ENCODE peak calls at places on chromosomes 7 and 10, in six cellular contexts. A is hepatocyte, N is gastrocnemius medialis, W is stomach, O is ascending aorta, B is lower lobe of right lung. F is an unnamed sample.

GRCh38 chr7:53302511-53303246 is 267.2 kb downstream of the POM121L12 start:
- DNase-seq in A (no peak), N (no peak), W (no peak), O (no peak), B (no peak), F (no peak)

GRCh38 chr10:131437556-131438465 is 126.3 kb upstream of the TCERG1L start:
- DNase-seq in A (no peak), N (no peak), W (no peak), O (no peak), B (no peak), F (no peak)

GRCh38 chr10:121804460-121804859 is 123.4 kb downstream of the ATE1 start:
- DNase-seq in A (no peak), N (no peak), W (no peak), O (no peak), B (no peak), F (no peak)

GRCh38 chr7:2116086-2116810 is 116.5 kb downstream of the MAD1L1 start:
- DNase-seq in A (no peak), N (peak), W (no peak), O (no peak), B (no peak), F (no peak)

GRCh38 chr7:111911166-111911961 is 294.8 kb downstream of the DOCK4 start:
- DNase-seq in A (no peak), N (no peak), W (no peak), O (no peak), B (no peak), F (no peak)

GRCh38 chr10:73991846-73992245 is 6.1 kb upstream of the VCL start:
- DNase-seq in A (no peak), N (no peak), W (peak), O (no peak), B (peak), F (peak)

GRCh38 chr10:103767756-103768155 is 87.6 kb downstream of the SH3PXD2A start:
- DNase-seq in A (no peak), N (no peak), W (no peak), O (no peak), B (no peak), F (no peak)

GRCh38 chr7:36441344-36442022 is 51.8 kb downstream of the ANLN start:
- DNase-seq in A (no peak), N (no peak), W (no peak), O (no peak), B (no peak), F (no peak)

GRCh38 chr10:30079423-30079822 is 20.0 kb upstream of the JCAD start:
- DNase-seq in A (no peak), N (no peak), W (no peak), O (no peak), B (no peak), F (no peak)

GRCh38 chr7:2197436-2198155 is 35.1 kb downstream of the MAD1L1 start:
- DNase-seq in A (no peak), N (no peak), W (peak), O (no peak), B (no peak), F (no peak)

DNA sequence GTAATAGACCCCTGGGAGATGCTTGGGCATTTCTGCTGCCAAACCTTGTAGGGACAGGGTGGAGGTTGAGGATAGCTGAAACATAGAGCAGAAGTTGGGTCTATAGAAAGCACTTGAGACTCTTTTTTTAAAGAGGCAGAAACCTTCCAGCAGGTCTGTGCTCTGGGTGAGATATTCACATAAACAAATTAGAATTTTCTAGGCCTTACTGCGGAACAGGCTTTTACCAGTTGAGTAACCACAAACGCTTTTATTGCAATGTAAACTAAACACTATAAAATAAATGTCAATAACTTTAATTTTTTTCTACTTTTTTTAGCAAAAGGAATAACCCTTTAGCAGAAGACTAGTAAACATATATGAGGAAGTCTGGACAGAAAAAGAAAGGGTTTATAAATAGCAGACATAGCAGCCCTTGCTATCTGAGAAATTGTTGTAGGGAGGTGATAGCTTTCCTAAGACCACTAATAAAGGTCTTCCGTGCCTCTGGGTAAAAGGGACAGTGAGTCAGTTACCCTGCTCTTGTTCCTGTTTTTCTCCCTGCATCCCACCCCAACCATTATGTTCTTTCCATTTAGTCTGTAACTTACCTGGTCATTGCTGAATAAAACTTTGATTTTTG is 38.7 kb downstream of the CACNB2 start:
- DNase-seq in A (no peak), N (no peak), W (no peak), O (no peak), B (no peak), F (no peak)
- H3K4me3 ChIP-seq in A (no peak), N (no peak), W (no peak), O (peak), B (no peak), F (no peak)

GRCh38 chr10:123134058-123134914 is 1.5 kb upstream of the HMX3 start:
- DNase-seq in A (no peak), N (no peak), W (no peak), O (no peak), B (no peak), F (no peak)
- H3K4me3 ChIP-seq in A (no peak), N (no peak), W (no peak), O (peak), B (peak), F (no peak)

GRCh38 chr7:51317582-51317910 is 937 bp upstream of the COBL start:
- DNase-seq in A (no peak), N (no peak), W (no peak), O (no peak), B (no peak), F (no peak)

GRCh38 chr7:51314726-51315125 is 1.9 kb downstream of the COBL start:
- DNase-seq in A (no peak), N (peak), W (peak), O (no peak), B (no peak), F (no peak)

GRCh38 chr7:51315393-51316261 is 982 bp downstream of the COBL start:
- DNase-seq in A (peak), N (peak), W (peak), O (no peak), B (peak), F (no peak)

GRCh38 chr7:51316666-51317581 is at the start of gene COBL:
- DNase-seq in A (peak), N (peak), W (peak), O (no peak), B (peak), F (no peak)

GRCh38 chr7:51316262-51316665 is 345 bp downstream of the COBL start:
- DNase-seq in A (peak), N (peak), W (peak), O (no peak), B (peak), F (no peak)
- H3K4me3 ChIP-seq in A (peak), N (peak), W (peak), O (peak), B (peak), F (no peak)

GRCh38 chr10:11165591-11166543 is 148.2 kb downstream of the CELF2 start:
- DNase-seq in A (peak), N (peak), W (peak), O (no peak), B (peak), F (peak)

GRCh38 chr10:11163990-11164805 is 146.5 kb downstream of the CELF2 start:
- DNase-seq in A (no peak), N (no peak), W (no peak), O (no peak), B (no peak), F (peak)

GRCh38 chr10:11162828-11163599 is 145.3 kb downstream of the CELF2 start:
- DNase-seq in A (no peak), N (peak), W (peak), O (peak), B (peak), F (peak)

GRCh38 chr10:11167233-11167979 is 149.7 kb downstream of the CELF2 start:
- DNase-seq in A (no peak), N (no peak), W (no peak), O (no peak), B (no peak), F (no peak)

DNA sequence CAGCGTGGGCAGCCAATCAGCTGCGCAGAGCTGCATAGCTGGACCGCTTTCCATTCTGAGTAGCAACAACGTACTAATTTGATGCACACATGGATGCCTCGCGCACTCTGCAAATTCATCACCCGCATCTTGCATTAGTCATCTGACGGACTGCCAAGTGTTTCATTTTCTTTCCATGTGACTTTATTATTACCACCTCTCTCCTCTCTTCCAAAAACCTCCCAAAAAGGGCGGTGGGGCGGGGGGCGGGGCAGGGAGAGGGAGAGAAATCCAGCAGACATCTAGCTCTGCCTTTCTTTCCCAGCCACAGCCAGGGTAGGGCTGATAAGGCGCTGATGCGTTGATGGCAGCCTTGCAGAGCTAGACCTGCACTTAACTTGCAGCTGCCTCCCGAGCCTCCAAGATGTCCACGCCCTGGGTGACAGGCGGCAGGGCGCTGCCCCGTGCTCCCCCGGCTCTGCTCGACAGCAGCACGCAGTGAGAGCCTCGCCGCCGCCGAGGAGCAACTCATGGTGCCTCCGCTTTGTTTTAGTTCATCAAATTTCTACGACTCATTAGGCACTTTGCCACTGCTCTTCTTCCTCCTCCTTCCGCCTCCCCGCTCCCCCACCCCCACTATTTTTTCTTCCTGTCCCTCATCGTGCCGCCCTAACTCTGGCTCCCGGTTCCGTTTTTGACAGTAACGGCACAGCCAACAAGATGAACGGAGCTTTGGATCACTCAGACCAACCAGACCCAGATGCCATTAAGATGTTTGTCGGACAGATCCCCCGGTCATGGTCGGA is 147.3 kb downstream of the CELF2 start:
- DNase-seq in A (peak), N (peak), W (peak), O (peak), B (peak), F (peak)
- H3K4me3 ChIP-seq in A (peak), N (peak), W (peak), O (peak), B (peak), F (peak)

GRCh38 chr7:117808910-117809705 is 64.1 kb downstream of the CTTNBP2 start:
- DNase-seq in A (no peak), N (no peak), W (no peak), O (no peak), B (no peak), F (no peak)

GRCh38 chr7:117807688-117808087 is 65.6 kb downstream of the CTTNBP2 start:
- DNase-seq in A (no peak), N (no peak), W (no peak), O (no peak), B (no peak), F (no peak)

GRCh38 chr7:117809958-117810357 is 63.3 kb downstream of the CTTNBP2 start:
- DNase-seq in A (peak), N (no peak), W (no peak), O (no peak), B (no peak), F (no peak)

GRCh38 chr7:117806011-117806410 is 67.2 kb downstream of the CTTNBP2 start:
- DNase-seq in A (no peak), N (no peak), W (no peak), O (no peak), B (no peak), F (no peak)

DNA sequence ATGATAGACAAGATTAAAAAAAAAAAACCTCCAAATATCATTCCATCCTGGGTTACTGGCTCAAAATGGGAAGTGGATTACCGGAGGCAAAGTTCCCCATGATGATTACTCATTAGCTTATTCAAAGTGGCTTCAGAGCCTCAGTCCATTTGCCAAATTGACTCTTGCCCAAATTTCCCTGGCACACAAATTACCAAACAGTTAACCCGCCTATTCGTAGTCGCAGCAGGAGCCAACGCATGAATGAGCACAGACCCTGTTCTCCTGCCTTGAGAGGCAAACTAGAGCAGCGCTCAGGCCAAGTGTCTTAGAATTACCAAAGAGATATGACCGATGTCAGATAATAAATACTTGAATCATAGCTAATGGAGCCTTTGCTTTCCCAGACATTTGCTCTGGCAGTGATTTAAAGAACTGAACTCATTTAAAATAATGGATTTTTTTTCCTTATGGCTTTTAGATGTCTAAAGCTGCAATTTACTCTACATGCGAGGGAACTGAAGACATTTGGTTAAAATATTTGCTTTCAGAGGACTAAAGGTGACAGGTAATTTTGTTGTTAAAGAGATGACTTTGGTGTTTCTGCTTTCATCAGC is 64.9 kb downstream of the CTTNBP2 start:
- DNase-seq in A (no peak), N (no peak), W (peak), O (no peak), B (no peak), F (no peak)
- H3K4me3 ChIP-seq in A (no peak), N (no peak), W (no peak), O (no peak), B (no peak), F (no peak)

GRCh38 chr10:100652406-100653130 is 92.8 kb upstream of the PAX2 start:
- DNase-seq in A (no peak), N (no peak), W (no peak), O (no peak), B (no peak), F (no peak)

GRCh38 chr10:100653957-100654834 is 91.2 kb upstream of the PAX2 start:
- DNase-seq in A (peak), N (no peak), W (no peak), O (no peak), B (no peak), F (no peak)

GRCh38 chr10:100654835-100655759 is 90.3 kb upstream of the PAX2 start:
- DNase-seq in A (no peak), N (no peak), W (no peak), O (no peak), B (no peak), F (peak)

GRCh38 chr10:100651916-100652315 is 93.5 kb upstream of the PAX2 start:
- DNase-seq in A (no peak), N (no peak), W (no peak), O (no peak), B (no peak), F (no peak)

DNA sequence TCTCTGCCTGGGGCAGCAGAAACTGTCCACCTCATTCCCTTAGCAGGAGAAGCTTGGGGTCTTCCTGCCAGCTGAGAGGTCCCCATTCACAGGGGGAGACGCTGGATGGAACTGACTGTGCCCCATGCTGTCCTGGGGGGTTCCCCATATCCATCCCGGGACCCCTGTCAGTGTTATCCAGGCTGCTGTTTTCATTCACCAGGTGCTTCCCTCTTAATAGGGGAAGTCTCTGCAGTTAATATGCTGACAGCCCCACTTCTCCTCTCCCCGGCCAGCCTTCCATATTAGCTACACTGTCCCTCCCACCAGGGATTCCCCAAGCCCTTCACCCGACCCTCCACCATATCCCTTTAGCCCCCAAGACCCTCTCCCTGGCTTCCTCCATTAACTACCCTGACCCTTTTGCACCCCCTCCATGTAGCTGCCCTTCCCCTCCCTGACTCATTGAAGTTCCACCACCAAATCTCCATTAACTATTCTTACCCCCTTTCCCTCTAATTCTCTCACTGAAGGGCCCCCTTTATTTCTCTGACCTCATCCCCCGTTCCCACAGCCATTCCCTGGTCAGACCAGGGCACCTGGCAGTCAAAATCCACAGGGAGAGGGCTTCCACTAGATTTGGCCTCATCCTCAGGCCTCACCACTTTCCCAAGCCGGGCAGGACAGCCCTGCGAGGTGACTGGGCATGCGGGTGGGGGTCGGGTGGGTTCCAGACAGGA is 92.0 kb upstream of the PAX2 start:
- DNase-seq in A (no peak), N (no peak), W (no peak), O (no peak), B (no peak), F (no peak)
- H3K4me3 ChIP-seq in A (no peak), N (no peak), W (no peak), O (peak), B (no peak), F (no peak)

GRCh38 chr10:62081322-62081945 is 179.9 kb downstream of the ARID5B start:
- DNase-seq in A (no peak), N (no peak), W (no peak), O (no peak), B (no peak), F (no peak)

GRCh38 chr10:62083868-62084267 is 182.4 kb downstream of the ARID5B start:
- DNase-seq in A (peak), N (no peak), W (peak), O (no peak), B (no peak), F (no peak)

GRCh38 chr10:62082270-62082669 is 180.8 kb downstream of the ARID5B start:
- DNase-seq in A (no peak), N (no peak), W (no peak), O (no peak), B (no peak), F (no peak)

GRCh38 chr10:62083413-62083794 is 181.9 kb downstream of the ARID5B start:
- DNase-seq in A (no peak), N (no peak), W (no peak), O (no peak), B (no peak), F (peak)

DNA sequence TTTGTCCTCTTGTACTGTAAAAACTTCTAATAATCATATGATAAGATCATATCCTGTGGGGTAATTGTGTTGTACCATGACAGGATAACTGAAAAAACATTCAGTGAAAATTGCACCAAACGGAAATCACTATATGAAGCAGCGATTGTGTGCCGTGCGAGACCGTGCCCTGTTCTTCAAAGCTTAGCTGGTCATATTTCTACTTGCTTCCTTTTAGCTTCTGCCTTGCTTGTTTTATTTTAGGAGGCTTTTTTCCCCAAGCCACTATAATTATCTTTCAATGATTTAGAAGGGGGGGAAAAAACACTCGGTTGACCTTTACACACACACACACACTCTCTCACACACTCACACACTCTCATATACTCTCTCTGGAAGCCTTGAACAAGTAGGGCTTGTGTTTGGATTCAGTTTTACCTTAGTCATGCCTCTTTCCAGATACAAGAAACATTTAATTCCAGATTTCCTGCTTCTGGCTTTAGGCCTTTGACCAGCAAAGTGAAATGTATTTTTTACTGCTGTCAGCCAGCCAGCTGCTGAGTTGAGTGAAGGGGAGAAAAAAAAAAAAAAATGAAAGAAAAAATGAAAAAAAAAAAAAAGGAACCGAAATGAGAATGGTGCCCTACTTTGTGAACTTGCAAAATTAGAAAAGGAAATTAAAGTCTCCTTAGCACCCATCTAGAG is 181.4 kb downstream of the ARID5B start:
- DNase-seq in A (no peak), N (no peak), W (no peak), O (no peak), B (no peak), F (peak)
- H3K4me3 ChIP-seq in A (no peak), N (peak), W (no peak), O (peak), B (peak), F (peak)

DNA sequence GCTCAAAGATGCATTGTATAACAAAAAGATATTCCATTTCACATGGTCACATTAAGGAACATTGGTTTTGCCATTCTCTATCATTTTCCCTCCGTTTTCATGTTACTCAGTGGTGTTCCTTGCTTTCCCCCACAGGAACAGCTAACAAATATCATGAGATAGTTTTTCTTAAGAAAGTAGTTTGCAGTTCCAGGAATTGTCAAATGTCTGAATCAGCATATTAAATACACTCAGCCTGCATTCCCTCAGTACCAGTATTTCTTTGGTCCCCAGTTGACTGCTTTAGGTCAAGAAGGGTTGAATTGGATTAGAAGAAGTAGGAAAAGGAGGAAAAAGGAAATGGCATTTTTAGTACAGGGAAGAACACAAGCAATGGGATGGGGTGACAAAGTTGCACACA is 436.6 kb downstream of the TNS3 start:
- DNase-seq in A (no peak), N (no peak), W (no peak), O (no peak), B (no peak), F (no peak)
- H3K4me3 ChIP-seq in A (no peak), N (no peak), W (no peak), O (no peak), B (no peak), F (no peak)